ENCODE peak calls at places on chromosomes 2 and 18, in seven cellular contexts. V is GM10248; E is stimulated activated naive B cell treated with anti-CD40 and anti-IgM and Interleukin-4, amounts not matched to agents 10 μg/mL and 1 μg/mL and 100 μg/mL, for 72 hours; O is endothelial cell of umbilical vein; I is amygdala; M is HEK293T; J is NCI-H1092 treated with DMSO at 0.1 percent for 48 hours. N is an unnamed sample.

GRCh38 chr18:40935423-40935822 is 1019.6 kb upstream of the PIK3C3 start:
- DNase-seq in V (no peak), E (no peak), O (peak), I (no peak), M (peak), J (no peak), N (no peak)

GRCh38 chr18:36736094-36736493 is 92.7 kb downstream of the TPGS2 start:
- DNase-seq in V (no peak), E (no peak), O (no peak), I (no peak), M (no peak), J (no peak), N (no peak)

GRCh38 chr2:109131777-109132176 is 2.8 kb downstream of the SH3RF3 start:
- DNase-seq in V (no peak), E (no peak), O (no peak), I (no peak), M (no peak), J (no peak), N (no peak)

GRCh38 chr18:13137041-13137938 is 81.3 kb upstream of the LDLRAD4 start:
- DNase-seq in V (peak), E (peak), O (peak), I (peak), M (no peak), J (peak), N (peak)

GRCh38 chr2:174224125-174224524 is 24.2 kb downstream of the OLA1 start:
- DNase-seq in V (no peak), E (no peak), O (no peak), I (no peak), M (no peak), J (no peak), N (no peak)

GRCh38 chr2:105593221-105593967 is 151.3 kb upstream of the NCK2 start:
- DNase-seq in V (no peak), E (no peak), O (no peak), I (no peak), M (no peak), J (no peak), N (no peak)

GRCh38 chr2:45007961-45008295 is 1.3 kb downstream of the SIX2 start:
- DNase-seq in V (no peak), E (no peak), O (no peak), I (no peak), M (no peak), J (no peak), N (no peak)

GRCh38 chr18:78754311-78755043 is 225.1 kb upstream of the SALL3 start:
- DNase-seq in V (no peak), E (no peak), O (no peak), I (no peak), M (no peak), J (no peak), N (no peak)

GRCh38 chr2:88099798-88100488 is 27.9 kb downstream of the FABP1 start:
- DNase-seq in V (no peak), E (no peak), O (no peak), I (no peak), M (peak), J (no peak), N (no peak)

GRCh38 chr18:77101410-77102245 is 31.0 kb downstream of the MBP start:
- DNase-seq in V (peak), E (no peak), O (peak), I (no peak), M (no peak), J (no peak), N (peak)

GRCh38 chr18:72762505-72763122 is 105.2 kb downstream of the NETO1 start:
- DNase-seq in V (peak), E (no peak), O (peak), I (no peak), M (peak), J (peak), N (no peak)

GRCh38 chr2:230847883-230848388 is 16.8 kb upstream of the ITM2C start:
- DNase-seq in V (peak), E (peak), O (peak), I (peak), M (peak), J (peak), N (peak)

GRCh38 chr18:59547691-59548182 is 149.5 kb downstream of the CCBE1 start:
- DNase-seq in V (no peak), E (no peak), O (no peak), I (no peak), M (no peak), J (no peak), N (no peak)

GRCh38 chr2:105409717-105410116 is 10.9 kb upstream of the FHL2 start:
- DNase-seq in V (no peak), E (no peak), O (peak), I (peak), M (no peak), J (no peak), N (peak)

GRCh38 chr2:195573314-195573713 is 83.7 kb upstream of the SLC39A10 start:
- DNase-seq in V (no peak), E (no peak), O (no peak), I (no peak), M (no peak), J (no peak), N (no peak)

GRCh38 chr18:75086494-75087034 is 122.4 kb downstream of the PTGR3 start:
- DNase-seq in V (no peak), E (no peak), O (no peak), I (no peak), M (no peak), J (no peak), N (no peak)

GRCh38 chr18:51149605-51150429 is 47.7 kb downstream of the MEX3C start:
- DNase-seq in V (no peak), E (no peak), O (no peak), I (no peak), M (no peak), J (no peak), N (no peak)

GRCh38 chr2:142937347-142937746 is 59.9 kb downstream of the KYNU start:
- DNase-seq in V (no peak), E (no peak), O (no peak), I (no peak), M (no peak), J (no peak), N (no peak)

GRCh38 chr2:7007846-7008741 is 90.9 kb downstream of the RNF144A start:
- DNase-seq in V (no peak), E (peak), O (peak), I (peak), M (no peak), J (peak), N (peak)

GRCh38 chr18:58529714-58530354 is 99.1 kb downstream of the ALPK2 start:
- DNase-seq in V (peak), E (peak), O (peak), I (peak), M (peak), J (peak), N (peak)

GRCh38 chr18:12309683-12310198 is 1.7 kb downstream of the TUBB6 start:
- DNase-seq in V (no peak), E (no peak), O (peak), I (no peak), M (no peak), J (no peak), N (no peak)

GRCh38 chr2:73290049-73290839 is 3.1 kb downstream of the EGR4 start:
- DNase-seq in V (peak), E (no peak), O (peak), I (no peak), M (peak), J (peak), N (no peak)

GRCh38 chr2:142463047-142463446 is 332.2 kb upstream of the LRP1B start:
- DNase-seq in V (no peak), E (no peak), O (no peak), I (no peak), M (no peak), J (no peak), N (no peak)